ENCODE peak calls at places on chromosomes 5 and 9, in five cellular contexts. N, G, W, M and E are unnamed samples.

GRCh38 chr9:99244300-99245260 is 22.5 kb downstream of the SEC61B start:
- DNase-seq in G (no peak), N (no peak), W (no peak), M (no peak), E (no peak)

GRCh38 chr9:123686131-123686848 is 243.6 kb downstream of the DENND1A start:
- DNase-seq in G (no peak), N (no peak), M (no peak), W (no peak), E (peak)

GRCh38 chr9:72211047-72211446 is 61.8 kb downstream of the GDA start:
- DNase-seq in M (no peak), N (no peak), G (no peak), W (no peak), E (no peak)

GRCh38 chr9:112881366-112881765 is 9.3 kb downstream of the SLC46A2 start:
- DNase-seq in G (no peak), W (no peak), N (no peak), M (no peak), E (peak)

GRCh38 chr5:98913911-98914310 is 14.9 kb downstream of the CHD1 start:
- DNase-seq in W (no peak), G (no peak), M (no peak), N (no peak), E (no peak)

GRCh38 chr5:168669156-168669555 is 90.0 kb upstream of the PANK3 start:
- DNase-seq in W (no peak), M (no peak), N (no peak), G (no peak), E (no peak)

GRCh38 chr5:160685695-160686094 is 166.3 kb downstream of the ATP10B start:
- DNase-seq in W (peak), M (no peak), N (no peak), G (no peak), E (peak)

GRCh38 chr5:117332341-117332740 is 757.7 kb upstream of the SEMA6A start:
- DNase-seq in G (no peak), M (no peak), W (no peak), N (no peak), E (no peak)

GRCh38 chr5:36177715-36178556 is 26.0 kb downstream of the SKP2 start:
- DNase-seq in M (no peak), G (no peak), N (no peak), W (peak), E (peak)

GRCh38 chr9:36436909-36437308 is 36.8 kb upstream of the RNF38 start:
- DNase-seq in M (no peak), N (no peak), W (no peak), G (no peak), E (no peak)

GRCh38 chr5:179162351-179163235 is 102.4 kb downstream of the ZNF354C start:
- DNase-seq in W (no peak), M (no peak), N (no peak), G (no peak), E (no peak)

GRCh38 chr9:7439355-7439978 is 360.1 kb downstream of the DMAC1 start:
- DNase-seq in N (no peak), W (no peak), G (no peak), M (no peak), E (no peak)

GRCh38 chr9:87592554-87593394 is 95.1 kb downstream of the DAPK1 start:
- DNase-seq in N (no peak), W (no peak), M (no peak), G (no peak), E (no peak)

GRCh38 chr5:61051267-61051666 is 106.3 kb downstream of the NDUFAF2 start:
- DNase-seq in W (peak), M (no peak), G (no peak), N (no peak), E (peak)

GRCh38 chr5:141513021-141513626 is 24.2 kb downstream of the PCDHGC5 start:
- DNase-seq in N (peak), W (no peak), M (no peak), G (no peak), E (no peak)

GRCh38 chr5:81835813-81836458 is 85.0 kb upstream of the SSBP2 start:
- DNase-seq in W (no peak), M (no peak), N (no peak), G (no peak), E (no peak)

GRCh38 chr5:138975098-138975847 is 100.1 kb upstream of the LRRTM2 start:
- DNase-seq in W (no peak), G (no peak), M (no peak), N (no peak), E (peak)

GRCh38 chr5:1594336-1595106 is 70.8 kb upstream of the LPCAT1 start:
- DNase-seq in N (peak), M (peak), G (peak), W (peak), E (peak)

GRCh38 chr9:117377046-117377445 is 37.8 kb downstream of the ASTN2 start:
- DNase-seq in N (no peak), W (no peak), M (no peak), G (no peak), E (no peak)

GRCh38 chr9:69805962-69806633 is 14.5 kb upstream of the CFAP95 start:
- DNase-seq in G (no peak), W (no peak), M (no peak), N (no peak), E (peak)

GRCh38 chr5:118111956-118112355 is 876.4 kb downstream of the DTWD2 start:
- DNase-seq in G (no peak), W (no peak), N (no peak), M (no peak), E (no peak)

GRCh38 chr5:19928556-19929421 is 59.2 kb downstream of the CDH18 start:
- DNase-seq in G (no peak), W (peak), M (no peak), N (no peak), E (peak)

GRCh38 chr5:125470503-125470902 is 724.1 kb upstream of the ZNF608 start:
- DNase-seq in N (no peak), W (no peak), G (no peak), M (no peak), E (no peak)

GRCh38 chr9:83034587-83034986 is 28.4 kb downstream of the RASEF start:
- DNase-seq in M (no peak), N (no peak), W (no peak), G (no peak), E (no peak)

GRCh38 chr5:167671176-167671575 is 620.3 kb upstream of the WWC1 start:
- DNase-seq in G (no peak), M (no peak), N (no peak), W (no peak), E (no peak)

GRCh38 chr5:137143244-137143605 is 355.9 kb downstream of the SPOCK1 start:
- DNase-seq in G (no peak), M (no peak), W (no peak), N (no peak), E (no peak)

GRCh38 chr5:68375540-68375939 is 160.0 kb downstream of the PIK3R1 start:
- DNase-seq in G (no peak), W (no peak), N (no peak), M (no peak), E (no peak)

GRCh38 chr5:31954091-31954490 is 220.0 kb downstream of the GOLPH3 start:
- DNase-seq in W (no peak), N (no peak), M (no peak), G (no peak), E (no peak)

GRCh38 chr5:157603333-157604190 is 28.0 kb upstream of the ADAM19 start:
- DNase-seq in W (peak), N (peak), G (peak), M (peak), E (peak)

GRCh38 chr9:91424403-91425176 is 958 bp upstream of the NFIL3 start:
- DNase-seq in M (peak), N (peak), G (peak), W (peak), E (peak)

GRCh38 chr9:87479801-87480201 is 17.9 kb upstream of the DAPK1 start:
- DNase-seq in N (no peak), W (peak), M (no peak), G (no peak), E (no peak)

GRCh38 chr9:115880221-115880620 is 273.4 kb upstream of the PAPPA start:
- DNase-seq in N (no peak), M (no peak), G (no peak), W (no peak), E (no peak)